ENCODE peak calls at places on chromosomes 13 and 19, in ten cellular contexts. X, D, P, G, B, A, J, L, N and W are unnamed samples.

GRCh38 chr19:55069137-55069858 is 6.3 kb upstream of the RDH13 start:
- DNase-seq in A (no peak), D (no peak), J (peak; percentile 28), B (peak; percentile 66), P (no peak), G (peak; percentile 81), L (no peak), X (no peak), N (no peak), W (peak; percentile 96)

GRCh38 chr19:41957838-41958366 is 1.2 kb downstream of the RABAC1 start:
- DNase-seq in A (peak; percentile 50), D (peak; percentile 71), X (peak; percentile 75), J (peak; percentile 83), P (no peak), N (peak; percentile 33), G (peak; percentile 81), L (peak; percentile 80), B (peak; percentile 90), W (peak; percentile 95)

GRCh38 chr19:36805364-36805763 is 32.8 kb upstream of the ZNF850 start:
- DNase-seq in L (no peak), B (no peak), P (no peak), N (no peak), G (no peak), A (no peak), X (no peak), D (no peak), J (no peak), W (no peak)

GRCh38 chr19:13339869-13340268 is 166.4 kb downstream of the CACNA1A start:
- DNase-seq in X (no peak), D (no peak), P (no peak), N (no peak), A (no peak), J (no peak), L (no peak), G (no peak), B (no peak), W (no peak)

GRCh38 chr19:6216236-6216995 is 63.4 kb downstream of the MLLT1 start:
- DNase-seq in J (no peak), L (no peak), G (no peak), A (no peak), P (no peak), N (no peak), B (peak; percentile 39), D (no peak), X (no peak), W (no peak)

GRCh38 chr13:97285221-97285955 is 63.3 kb downstream of the MBNL2 start:
- DNase-seq in L (no peak), A (no peak), G (no peak), P (no peak), J (no peak), D (no peak), X (no peak), N (no peak), B (no peak), W (no peak)

GRCh38 chr13:29550589-29550988 is 44.9 kb downstream of the SLC7A1 start:
- DNase-seq in N (no peak), B (no peak), L (no peak), A (no peak), P (no peak), X (no peak), G (no peak), D (no peak), J (peak; percentile 18), W (no peak)

GRCh38 chr19:38093587-38093986 is 130.4 kb downstream of the DPF1 start:
- DNase-seq in N (no peak), X (no peak), P (no peak), B (peak; percentile 90), G (no peak), A (no peak), J (no peak), D (no peak), L (no peak), W (no peak)

GRCh38 chr19:4032436-4032835 is 24.9 kb downstream of the PIAS4 start:
- DNase-seq in P (no peak), J (no peak), X (no peak), D (no peak), A (no peak), N (no peak), G (no peak), L (no peak), B (no peak), W (no peak)

GRCh38 chr13:110323172-110323851 is 16.2 kb downstream of the COL4A2 start:
- DNase-seq in X (no peak), A (no peak), N (no peak), J (peak; percentile 83), P (no peak), B (no peak), D (no peak), L (peak; percentile 83), G (no peak), W (peak; percentile 58)

GRCh38 chr13:43388282-43389034 is 365.1 kb downstream of the DNAJC15 start:
- DNase-seq in P (no peak), G (peak; percentile 90), D (no peak), B (no peak), N (no peak), A (no peak), X (no peak), J (no peak), L (no peak), W (no peak)

GRCh38 chr19:52171321-52172169 is at the start of gene ZNF836:
- DNase-seq in P (peak; percentile 89), G (peak; percentile 71), N (no peak), L (peak; percentile 70), A (peak; percentile 29), J (peak; percentile 72), X (no peak), D (peak; percentile 67), B (peak; percentile 92), W (peak; percentile 87)

GRCh38 chr19:49136771-49137171 is 17.4 kb downstream of the PPFIA3 start:
- DNase-seq in A (no peak), X (no peak), L (peak; percentile 79), N (no peak), P (no peak), B (no peak), J (peak; percentile 52), G (no peak), D (no peak), W (no peak)

GRCh38 chr19:37227996-37228395 is 10.0 kb downstream of the ZNF383 start:
- DNase-seq in B (peak; percentile 31), G (no peak), P (peak; percentile 25), J (peak; percentile 11), X (no peak), A (no peak), D (no peak), L (no peak), N (no peak), W (peak; percentile 72)

GRCh38 chr19:49447485-49448431 is 3.9 kb downstream of the PIH1D1 start:
- DNase-seq in D (no peak), J (no peak), X (no peak), G (no peak), A (no peak), P (no peak), B (peak; percentile 73), L (peak; percentile 33), N (no peak), W (peak; percentile 68)

GRCh38 chr13:78610381-78610883 is 7.1 kb upstream of the POU4F1 start:
- DNase-seq in B (no peak), X (no peak), J (no peak), N (no peak), G (peak; percentile 10), D (no peak), P (no peak), L (peak; percentile 45), A (peak; percentile 11), W (no peak)

DNA sequence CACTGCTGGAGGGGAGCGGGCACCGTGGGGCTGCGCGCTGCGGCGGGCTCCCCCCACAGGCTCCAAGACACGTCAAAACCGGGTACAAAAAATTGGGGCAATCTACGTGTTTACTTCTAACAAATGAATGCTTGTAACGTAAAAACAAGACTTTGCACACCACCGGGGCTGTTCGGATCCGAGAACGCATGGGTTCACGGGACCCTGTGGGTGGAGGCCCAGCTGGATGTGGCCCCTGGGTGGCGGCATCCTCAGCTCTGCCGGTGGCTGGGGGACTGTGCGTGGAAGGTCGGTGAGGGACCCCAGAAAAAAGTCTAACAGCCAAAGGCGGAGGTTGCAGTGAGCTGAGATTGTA is 10.3 kb upstream of the SLC7A10 start:
- DNase-seq in X (no peak), G (no peak), D (no peak), B (no peak), P (no peak), A (no peak), J (no peak), N (no peak), L (no peak), W (no peak)
- H3K4me3 ChIP-seq in X (no peak overlapping the region), G (no peak overlapping the region), D (no peak overlapping the region), B (no peak overlapping the region), P (peak overlapping the region; percentile 53), A (no peak overlapping the region), J (no peak overlapping the region), N (no peak overlapping the region), L (no peak overlapping the region), W (no peak overlapping the region)

DNA sequence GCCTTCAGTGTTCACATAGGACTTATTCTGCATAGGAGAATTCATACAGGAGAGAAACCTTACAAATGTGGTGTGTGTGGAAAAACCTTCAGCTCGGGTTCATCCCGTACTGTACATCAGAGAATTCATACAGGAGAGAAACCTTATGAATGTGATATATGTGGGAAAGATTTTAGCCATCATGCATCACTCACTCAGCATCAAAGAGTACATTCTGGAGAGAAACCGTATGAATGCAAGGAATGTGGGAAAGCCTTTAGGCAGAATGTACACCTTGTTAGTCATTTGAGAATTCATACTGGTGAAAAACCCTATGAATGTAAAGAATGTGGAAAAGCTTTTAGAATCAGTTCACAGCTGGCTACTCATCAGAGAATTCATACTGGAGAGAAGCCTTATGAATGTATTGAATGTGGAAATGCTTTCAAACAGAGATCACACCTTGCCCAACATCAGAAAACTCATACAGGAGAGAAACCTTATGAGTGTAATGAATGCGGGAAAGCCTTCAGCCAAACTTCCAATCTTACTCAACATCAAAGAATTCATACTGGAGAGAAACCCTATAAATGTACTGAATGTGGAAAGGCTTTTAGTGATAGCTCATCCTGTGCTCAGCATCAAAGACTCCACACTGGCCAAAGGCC is 13.4 kb upstream of the ZFP28 start:
- DNase-seq in N (no peak), D (no peak), G (no peak), P (no peak), B (no peak), J (peak; percentile 6), A (no peak), X (no peak), L (no peak), W (no peak)
- H3K4me3 ChIP-seq in N (no peak overlapping the region), D (no peak overlapping the region), G (no peak overlapping the region), P (no peak overlapping the region), B (no peak overlapping the region), J (no peak overlapping the region), A (no peak overlapping the region), X (no peak overlapping the region), L (no peak overlapping the region), W (no peak overlapping the region)

DNA sequence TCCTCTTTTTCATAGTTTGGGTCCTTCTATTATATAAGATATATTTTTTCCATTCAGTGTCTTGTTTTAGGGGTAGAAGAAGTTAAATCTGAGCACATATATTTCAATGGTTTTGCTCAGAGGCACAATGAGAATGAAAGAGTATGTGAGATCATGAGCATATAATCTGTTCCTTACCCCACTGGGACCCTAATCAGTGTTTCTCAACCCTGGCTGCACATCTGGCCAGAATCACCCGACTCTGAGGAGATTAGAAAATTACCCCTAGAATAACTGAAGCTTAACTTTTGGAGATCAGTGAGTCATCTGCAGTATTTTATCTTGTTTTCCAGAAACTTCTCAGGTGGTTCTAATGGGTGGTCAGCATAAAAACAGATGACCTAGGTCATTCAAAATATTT is 782 bp downstream of the CYSLTR2 start:
- DNase-seq in D (no peak), N (no peak), G (no peak), B (no peak), P (no peak), A (no peak), L (peak; percentile 60), X (no peak), J (no peak), W (no peak)
- H3K4me3 ChIP-seq in D (no peak overlapping the region), N (no peak overlapping the region), G (no peak overlapping the region), B (no peak overlapping the region), P (peak overlapping the region; percentile 49), A (no peak overlapping the region), L (no peak overlapping the region), X (no peak overlapping the region), J (no peak overlapping the region), W (no peak overlapping the region)

GRCh38 chr19:46471116-46471733 is at the start of gene PNMA8A:
- DNase-seq in L (peak; percentile 72), B (peak; percentile 97), D (peak; percentile 94), N (no peak), G (no peak), J (peak; percentile 74), A (no peak), X (peak; percentile 70), P (no peak), W (peak; percentile 91)
- H3K4me3 ChIP-seq in L (peak within 1 kb of the TSS; percentile 43), B (peak within 1 kb of the TSS; percentile 63), D (peak within 1 kb of the TSS; percentile 88), N (peak within 1 kb of the TSS; percentile 46), G (peak within 1 kb of the TSS; percentile 42), J (peak within 1 kb of the TSS; percentile 46), A (peak within 1 kb of the TSS; percentile 46), X (peak within 1 kb of the TSS; percentile 57), P (no peak within 1 kb of the TSS), W (peak within 1 kb of the TSS; percentile 53)